ENCODE peak calls at places on chromosome 13, in six cellular contexts. I is glutamatergic neuron, Y is OCI-LY7, X is RWPE1, E is tibial nerve, J is GM06990. W is an unnamed sample.

GRCh38 chr13:76503756-76504155 is 382.4 kb downstream of the KCTD12 start:
- DNase-seq in E (no peak), J (no peak), X (no peak), Y (peak; percentile 1), I (no peak), W (no peak)

GRCh38 chr13:21123956-21124355 is 52.4 kb downstream of the SKA3 start:
- DNase-seq in E (no peak), I (no peak), X (no peak), Y (no peak), J (no peak), W (no peak)

GRCh38 chr13:41991936-41992335 is 31.0 kb upstream of the VWA8 start:
- DNase-seq in E (no peak), J (no peak), Y (no peak), I (no peak), X (no peak), W (no peak)

GRCh38 chr13:113746143-113746525 is 12.9 kb upstream of the TMEM255B start:
- DNase-seq in X (no peak), J (no peak), E (no peak), I (no peak), Y (no peak), W (no peak)

GRCh38 chr13:30466358-30466714 is 600 bp upstream of the HMGB1 start:
- DNase-seq in Y (peak; percentile 73), I (no peak), X (peak; percentile 16), J (no peak), E (no peak), W (no peak)

GRCh38 chr13:109345433-109345941 is 440.9 kb downstream of the IRS2 start:
- DNase-seq in E (no peak), J (no peak), Y (no peak), X (peak; percentile 4), I (no peak), W (no peak)

GRCh38 chr13:74675185-74675584 is 541.0 kb upstream of the KLF12 start:
- DNase-seq in J (no peak), E (no peak), I (no peak), X (peak; percentile 49), Y (no peak), W (no peak)

GRCh38 chr13:113650275-113650674 is 7.7 kb downstream of the ATP4B start:
- DNase-seq in I (no peak), J (no peak), Y (no peak), E (no peak), X (no peak), W (no peak)

GRCh38 chr13:36282818-36283432 is 14.7 kb downstream of the CCDC169 start:
- DNase-seq in J (no peak), Y (peak; percentile 31), I (no peak), E (no peak), X (peak; percentile 46), W (no peak)

GRCh38 chr13:50243926-50244325 is 228.7 kb downstream of the KCNRG start:
- DNase-seq in J (no peak), E (no peak), X (no peak), Y (no peak), I (no peak), W (no peak)

GRCh38 chr13:90956036-90956435 is 391.5 kb upstream of the MIR17HG start:
- DNase-seq in E (no peak), X (no peak), Y (no peak), J (no peak), I (no peak), W (no peak)

GRCh38 chr13:89393758-89394157 is 1722.6 kb downstream of the SLITRK5 start:
- DNase-seq in X (no peak), Y (no peak), J (no peak), I (no peak), E (no peak), W (no peak)

GRCh38 chr13:74570834-74571233 is 436.6 kb upstream of the KLF12 start:
- DNase-seq in I (no peak), E (no peak), J (no peak), Y (no peak), X (no peak), W (no peak)

GRCh38 chr13:65985632-65986031 is 1244.5 kb downstream of the PCDH9 start:
- DNase-seq in J (no peak), Y (no peak), I (peak; percentile 24), X (no peak), E (no peak), W (no peak)

GRCh38 chr13:60754691-60755090 is 357.7 kb downstream of the TDRD3 start:
- DNase-seq in E (no peak), Y (no peak), J (no peak), I (no peak), X (no peak), W (no peak)

GRCh38 chr13:37163626-37164365 is 58.3 kb upstream of the CSNK1A1L start:
- DNase-seq in E (no peak), X (no peak), Y (no peak), I (no peak), J (no peak), W (no peak)

GRCh38 chr13:89862011-89862690 is 1485.3 kb upstream of the MIR17HG start:
- DNase-seq in X (no peak), I (no peak), J (no peak), E (no peak), Y (no peak), W (no peak)

GRCh38 chr13:27147530-27148170 is 24.0 kb downstream of the USP12 start:
- DNase-seq in E (no peak), X (no peak), I (no peak), Y (peak; percentile 32), J (peak; percentile 79), W (peak; percentile 67)

GRCh38 chr13:98386632-98387031 is 190.3 kb downstream of the STK24 start:
- DNase-seq in X (no peak), Y (no peak), J (no peak), I (no peak), E (no peak), W (no peak)

GRCh38 chr13:113168211-113168610 is 9.8 kb downstream of the PROZ start:
- DNase-seq in Y (no peak), E (no peak), J (no peak), X (no peak), I (no peak), W (no peak)

GRCh38 chr13:49527123-49527522 is 31.4 kb downstream of the PHF11 start:
- DNase-seq in X (no peak), I (no peak), E (no peak), Y (peak; percentile 15), J (no peak), W (no peak)

GRCh38 chr13:80430561-80430960 is 89.6 kb upstream of the SPRY2 start:
- DNase-seq in E (no peak), J (no peak), Y (no peak), I (no peak), X (no peak), W (no peak)

GRCh38 chr13:43411741-43412140 is 375.0 kb downstream of the ENOX1 start:
- DNase-seq in J (no peak), E (no peak), Y (no peak), I (no peak), X (no peak), W (no peak)

GRCh38 chr13:107608736-107609135 is 606.6 kb downstream of the LIG4 start:
- DNase-seq in Y (no peak), I (no peak), J (no peak), E (no peak), X (no peak), W (no peak)

GRCh38 chr13:50740052-50740741 is 103.3 kb downstream of the DLEU7 start:
- DNase-seq in J (no peak), E (no peak), I (no peak), Y (no peak), X (no peak), W (no peak)

GRCh38 chr13:35144496-35144895 is 202.4 kb downstream of the NBEA start:
- DNase-seq in J (no peak), Y (no peak), E (no peak), X (no peak), I (no peak), W (no peak)

GRCh38 chr13:30463820-30464495 is 1.8 kb downstream of the HMGB1 start:
- DNase-seq in J (peak; percentile 90), X (peak; percentile 19), I (peak; percentile 22), Y (peak; percentile 79), E (peak; percentile 50), W (peak; percentile 57)

GRCh38 chr13:32033744-32034143 is 2.2 kb downstream of the FRY start:
- DNase-seq in J (no peak), X (no peak), I (no peak), E (no peak), Y (no peak), W (no peak)

GRCh38 chr13:98324105-98324504 is 147.0 kb upstream of the RNF113B start:
- DNase-seq in I (no peak), J (no peak), E (peak; percentile 45), Y (no peak), X (no peak), W (no peak)

GRCh38 chr13:28059214-28059613 is 41.2 kb downstream of the FLT3 start:
- DNase-seq in Y (peak; percentile 42), I (peak; percentile 56), J (no peak), X (peak; percentile 36), E (peak; percentile 23), W (peak; percentile 35)

GRCh38 chr13:44230736-44231135 is 142.9 kb upstream of the SERP2 start:
- DNase-seq in J (no peak), X (no peak), I (no peak), Y (no peak), E (no peak), W (no peak)

GRCh38 chr13:38223093-38223492 is 126.6 kb upstream of the UFM1 start:
- DNase-seq in J (no peak), Y (no peak), X (no peak), E (no peak), I (no peak), W (no peak)
- TF ChIP-seq CTCF in J (no peak), Y (peak; percentile 51), X (peak; percentile 10), E (no peak), I (no peak), W (peak; percentile 15)

GRCh38 chr13:64471916-64472315 is 2758.2 kb downstream of the PCDH9 start:
- DNase-seq in Y (no peak), X (peak; percentile 9), E (no peak), J (no peak), I (no peak), W (no peak)
- TF ChIP-seq CTCF in Y (peak; percentile 52), X (peak; percentile 41), E (no peak), J (no peak), I (no peak), W (no peak)

DNA sequence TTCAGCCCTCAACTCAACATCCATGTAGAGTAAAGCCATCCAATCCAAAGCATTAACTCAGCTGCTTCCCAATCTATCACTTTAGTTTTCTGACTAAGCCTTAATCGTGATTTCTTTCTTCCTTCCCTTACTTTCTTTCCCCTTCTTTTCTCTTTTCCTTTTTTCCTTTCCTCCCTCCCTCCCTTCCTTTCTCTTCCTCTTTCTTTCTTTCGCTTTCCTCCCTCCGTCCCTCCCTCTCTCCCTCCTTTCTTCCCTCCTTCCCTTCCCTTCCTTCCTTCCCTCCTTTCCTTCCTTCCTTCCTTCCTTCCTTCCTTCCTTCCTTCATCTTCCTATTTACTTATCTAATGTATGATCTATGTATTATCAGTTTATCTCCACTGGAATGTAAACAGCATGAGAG is 71.2 kb downstream of the ERCC5 start:
- DNase-seq in J (no peak), X (no peak), Y (no peak), I (no peak), E (no peak), W (no peak)
- TF ChIP-seq CTCF in J (no peak), X (no peak), Y (no peak), I (no peak), E (no peak), W (no peak)

DNA sequence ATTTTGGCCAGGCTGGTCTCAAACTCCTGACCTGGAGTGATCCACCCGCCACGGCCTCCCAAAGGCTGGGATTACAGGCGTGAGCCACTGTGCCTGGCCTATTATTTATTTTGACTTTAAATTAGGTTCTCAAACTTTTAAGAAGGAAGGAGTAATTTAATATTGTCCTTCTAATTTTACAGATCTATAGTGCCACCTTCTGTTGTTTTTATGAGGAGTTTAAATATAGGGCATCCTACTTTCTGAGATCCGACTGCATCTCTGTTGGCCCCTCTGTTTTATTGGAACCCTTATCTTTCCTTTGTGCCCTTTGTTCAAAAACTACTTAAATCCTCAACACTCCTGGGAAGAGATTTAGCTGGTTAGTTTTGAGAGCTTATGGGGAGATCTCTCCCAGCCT is 25.4 kb upstream of the ZMYM5 start:
- DNase-seq in Y (no peak), I (no peak), X (no peak), E (no peak), J (no peak), W (no peak)
- TF ChIP-seq CTCF in Y (peak; percentile 58), I (no peak), X (no peak), E (no peak), J (no peak), W (no peak)